ENCODE peak calls at places on chromosomes 7 and 10, in five cellular contexts. S, V, X, O and J are unnamed samples.

GRCh38 chr7:114660007-114660406 is 245.4 kb downstream of the FOXP2 start:
- DNase-seq in S (no peak), V (no peak), X (no peak), O (no peak), J (no peak)

GRCh38 chr7:119900996-119901395 is 372.0 kb upstream of the KCND2 start:
- DNase-seq in S (no peak), V (no peak), X (no peak), O (no peak), J (no peak)

GRCh38 chr7:8255680-8256656 is 6.0 kb downstream of the ICA1 start:
- DNase-seq in S (no peak), V (no peak), X (no peak), O (no peak), J (no peak)

GRCh38 chr10:14460447-14460846 is 129.7 kb upstream of the FRMD4A start:
- DNase-seq in S (no peak), V (no peak), X (no peak), O (no peak), J (no peak)

GRCh38 chr7:100220833-100221718 is 1.3 kb downstream of the PVRIG start:
- DNase-seq in S (no peak), V (no peak), X (no peak), O (no peak), J (peak)

GRCh38 chr7:46454796-46455195 is 533.7 kb upstream of the IGFBP3 start:
- DNase-seq in S (peak), V (no peak), X (peak), O (no peak), J (no peak)

GRCh38 chr7:9796241-9796640 is 1177.4 kb upstream of the PHF14 start:
- DNase-seq in S (no peak), V (no peak), X (no peak), O (no peak), J (no peak)

GRCh38 chr10:80025281-80025680 is 53.2 kb upstream of the TMEM254 start:
- DNase-seq in S (no peak), V (no peak), X (no peak), O (no peak), J (no peak)

GRCh38 chr10:104299031-104299904 is 30.3 kb downstream of the GSTO2 start:
- DNase-seq in S (peak), V (no peak), X (peak), O (peak), J (no peak)

GRCh38 chr7:50262916-50263690 is 41.4 kb upstream of the IKZF1 start:
- DNase-seq in S (no peak), V (no peak), X (no peak), O (no peak), J (no peak)

GRCh38 chr10:96448021-96448457 is 65.7 kb downstream of the TLL2 start:
- DNase-seq in S (no peak), V (no peak), X (no peak), O (peak), J (no peak)

GRCh38 chr10:60314306-60314940 is 75.3 kb downstream of the ANK3 start:
- DNase-seq in S (peak), V (no peak), X (peak), O (no peak), J (no peak)

GRCh38 chr7:35797311-35797710 is 3.5 kb upstream of the SEPTIN7 start:
- DNase-seq in S (no peak), V (no peak), X (no peak), O (no peak), J (no peak)

GRCh38 chr10:35639651-35640311 is 2.3 kb downstream of the FZD8 start:
- DNase-seq in S (peak), V (peak), X (peak), O (peak), J (no peak)

GRCh38 chr10:35640474-35640873 is 1.6 kb downstream of the FZD8 start:
- DNase-seq in S (peak), V (peak), X (peak), O (peak), J (no peak)

GRCh38 chr10:70462349-70462984 is 16.1 kb upstream of the PALD1 start:
- DNase-seq in S (peak), V (peak), X (peak), O (peak), J (no peak)

GRCh38 chr10:14626126-14626525 is 148.6 kb downstream of the FAM107B start:
- DNase-seq in S (no peak), V (no peak), X (no peak), O (no peak), J (no peak)

GRCh38 chr10:48291190-48291589 is 15.3 kb upstream of the MAPK8 start:
- DNase-seq in S (no peak), V (no peak), X (peak), O (no peak), J (no peak)

GRCh38 chr10:60894816-60895215 is 49.2 kb downstream of the RHOBTB1 start:
- DNase-seq in S (peak), V (no peak), X (no peak), O (no peak), J (no peak)

GRCh38 chr10:108544500-108545120 is 1378.7 kb downstream of the XPNPEP1 start:
- DNase-seq in S (peak), V (no peak), X (peak), O (no peak), J (peak)

GRCh38 chr7:105887569-105888199 is 11.3 kb upstream of the ATXN7L1 start:
- DNase-seq in S (no peak), V (no peak), X (no peak), O (no peak), J (no peak)

GRCh38 chr10:28991738-28992270 is 297.1 kb upstream of the LYZL1 start:
- DNase-seq in S (peak), V (no peak), X (no peak), O (peak), J (no peak)

GRCh38 chr7:92244803-92245486 is 769 bp downstream of the KRIT1 start:
- DNase-seq in S (peak), V (no peak), X (no peak), O (no peak), J (peak)

GRCh38 chr7:1569833-1570632 is at the start of gene PSMG3:
- DNase-seq in S (peak), V (peak), X (peak), O (peak), J (peak)

GRCh38 chr10:13550813-13551212 is 22.0 kb upstream of the BEND7 start:
- DNase-seq in S (no peak), V (no peak), X (no peak), O (no peak), J (no peak)

GRCh38 chr7:150736864-150737263 is 354 bp upstream of the GIMAP5 start:
- DNase-seq in S (no peak), V (no peak), X (no peak), O (no peak), J (no peak)

GRCh38 chr7:75991531-75992082 is 2.8 kb downstream of the TMEM120A start:
- DNase-seq in S (no peak), V (peak), X (no peak), O (no peak), J (no peak)

GRCh38 chr10:63466168-63466935 is 575 bp upstream of the JMJD1C start:
- DNase-seq in S (peak), V (no peak), X (peak), O (peak), J (no peak)

GRCh38 chr10:110425684-110426293 is 71.9 kb upstream of the DUSP5 start:
- DNase-seq in S (peak), V (no peak), X (peak), O (no peak), J (no peak)

GRCh38 chr10:43420369-43421200 is 11.6 kb upstream of the HNRNPF start:
- DNase-seq in S (peak), V (peak), X (peak), O (peak), J (peak)

GRCh38 chr7:37405603-37406122 is 43.0 kb downstream of the ELMO1 start:
- DNase-seq in S (no peak), V (peak), X (no peak), O (peak), J (no peak)

GRCh38 chr10:119812684-119813083 is 60.0 kb downstream of the MCMBP start:
- DNase-seq in S (no peak), V (no peak), X (no peak), O (no peak), J (no peak)

GRCh38 chr10:86071145-86071544 is 295.4 kb downstream of the GRID1 start:
- DNase-seq in S (no peak), V (no peak), X (no peak), O (no peak), J (no peak)

GRCh38 chr10:93080350-93081046 is 6.8 kb downstream of the CYP26A1 start:
- DNase-seq in S (peak), V (no peak), X (peak), O (no peak), J (peak)

GRCh38 chr7:111164442-111164841 is 73.5 kb downstream of the LRRN3 start:
- DNase-seq in S (no peak), V (no peak), X (peak), O (no peak), J (no peak)

GRCh38 chr7:111159426-111159825 is 68.5 kb downstream of the LRRN3 start:
- DNase-seq in S (peak), V (no peak), X (peak), O (no peak), J (no peak)

GRCh38 chr7:111168182-111168581 is 77.3 kb downstream of the LRRN3 start:
- DNase-seq in S (peak), V (no peak), X (no peak), O (no peak), J (no peak)

GRCh38 chr7:111162692-111163091 is 71.8 kb downstream of the LRRN3 start:
- DNase-seq in S (no peak), V (no peak), X (no peak), O (no peak), J (no peak)
- H3K4me3 ChIP-seq in S (no peak), V (no peak), X (no peak), O (no peak), J (no peak)

DNA sequence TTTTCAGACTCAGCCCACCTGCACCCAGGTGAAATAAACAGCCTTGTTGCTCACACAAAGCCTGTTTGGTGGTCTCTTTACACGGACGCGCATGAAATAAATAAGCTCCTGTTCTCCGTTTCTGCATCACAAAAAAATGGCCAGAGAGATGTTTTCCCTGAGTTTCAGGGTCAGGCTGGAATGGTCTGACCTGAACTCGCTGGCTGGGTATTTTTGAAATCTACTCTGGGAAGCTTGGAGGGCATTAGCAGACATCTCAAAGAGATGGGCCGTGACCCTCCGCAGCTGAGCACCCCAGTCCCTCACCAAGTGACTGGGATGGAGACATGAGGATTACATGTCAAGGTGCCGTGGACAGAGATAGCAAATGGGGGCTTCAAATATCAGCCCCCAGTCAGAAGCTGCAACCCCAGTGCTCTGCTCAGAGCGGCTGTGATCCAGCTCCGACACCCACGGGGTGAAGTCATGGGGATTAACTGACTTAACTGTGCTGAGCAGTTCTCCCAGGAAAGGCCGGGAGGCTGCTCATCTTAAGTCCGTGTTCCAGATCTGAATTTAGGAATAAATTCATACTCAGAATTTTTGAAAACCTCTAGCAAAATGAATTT is 22.3 kb downstream of the CALML5 start:
- DNase-seq in S (no peak), V (no peak), X (peak), O (no peak), J (no peak)
- H3K4me3 ChIP-seq in S (no peak), V (no peak), X (no peak), O (no peak), J (no peak)

GRCh38 chr10:100826983-100827818 is 81.8 kb downstream of the PAX2 start:
- DNase-seq in S (no peak), V (no peak), X (no peak), O (no peak), J (no peak)

GRCh38 chr10:100829103-100829870 is 83.5 kb upstream of the SLF2 start:
- DNase-seq in S (no peak), V (no peak), X (peak), O (no peak), J (no peak)

GRCh38 chr10:100827819-100828743 is 82.7 kb downstream of the PAX2 start:
- DNase-seq in S (no peak), V (no peak), X (peak), O (no peak), J (no peak)

GRCh38 chr10:100829933-100830727 is 82.6 kb upstream of the SLF2 start:
- DNase-seq in S (no peak), V (no peak), X (no peak), O (no peak), J (no peak)

GRCh38 chr10:100828744-100829102 is 83.3 kb downstream of the PAX2 start:
- DNase-seq in S (no peak), V (no peak), X (no peak), O (no peak), J (no peak)
- H3K4me3 ChIP-seq in S (peak), V (peak), X (peak), O (peak), J (peak)

GRCh38 chr7:19707240-19707639 is 1.6 kb downstream of the POLR1F start:
- DNase-seq in S (no peak), V (no peak), X (peak), O (no peak), J (no peak)

GRCh38 chr7:19713676-19714075 is 4.8 kb upstream of the POLR1F start:
- DNase-seq in S (peak), V (no peak), X (peak), O (no peak), J (peak)

GRCh38 chr7:19705663-19706062 is 3.2 kb downstream of the POLR1F start:
- DNase-seq in S (no peak), V (no peak), X (no peak), O (no peak), J (no peak)

GRCh38 chr7:19708397-19709248 is at the start of gene POLR1F:
- DNase-seq in S (peak), V (peak), X (peak), O (peak), J (peak)

DNA sequence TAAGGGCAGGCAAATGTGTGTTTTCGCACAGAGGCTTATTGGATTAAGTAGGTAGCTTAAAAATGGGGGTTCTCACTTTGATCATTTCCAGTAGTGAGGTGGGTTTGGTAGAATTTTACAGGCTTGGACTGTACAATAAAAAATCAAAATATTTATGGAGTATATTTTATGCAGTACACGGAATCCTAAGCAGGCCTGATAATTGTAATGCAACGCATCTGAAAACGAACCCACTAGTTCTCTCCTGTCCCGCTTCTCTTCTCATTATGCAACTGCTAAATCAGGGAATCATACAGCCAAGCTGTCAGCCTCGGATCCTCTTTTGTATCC is 377 bp upstream of the POLR1F start:
- DNase-seq in S (no peak), V (no peak), X (no peak), O (no peak), J (peak)
- H3K4me3 ChIP-seq in S (no peak), V (peak), X (peak), O (peak), J (peak)

DNA sequence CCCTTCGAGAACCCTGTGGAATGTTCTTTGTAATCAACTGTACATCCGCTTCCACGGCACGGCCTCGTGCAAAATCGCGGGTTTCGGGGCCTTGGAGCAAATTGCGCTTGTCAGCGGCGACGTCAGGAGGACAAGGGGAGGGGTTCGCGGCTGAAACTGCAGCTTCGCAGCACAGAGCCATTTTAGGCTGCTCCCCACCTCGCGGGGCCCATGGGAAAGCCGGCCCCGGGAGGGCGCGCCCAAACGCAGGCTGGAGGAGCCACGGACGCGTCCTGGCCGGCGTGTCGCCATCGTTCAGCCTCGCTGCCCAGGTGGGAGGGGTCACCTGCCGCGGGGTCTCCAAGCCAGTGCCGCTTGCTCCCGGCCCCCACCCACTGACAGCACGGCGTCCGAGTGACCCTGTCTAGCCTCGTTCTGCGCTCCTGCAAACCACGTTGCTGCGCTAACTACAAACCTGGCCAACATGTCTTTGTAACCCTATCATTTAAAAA is 2.8 kb downstream of the SFMBT2 start:
- DNase-seq in S (no peak), V (peak), X (peak), O (peak), J (no peak)
- H3K4me3 ChIP-seq in S (no peak), V (peak), X (peak), O (peak), J (peak)